ENCODE peak calls at places on chromosomes 7 and 10, in ten cellular contexts. One of them, this sample, is unnamed.

GRCh38 chr7:7108931-7109330 is 73.4 kb upstream of the C1GALT1 start:
- DNase-seq in RWPE2: no peak
- DNase-seq in astrocyte of the spinal cord: no peak
- DNase-seq in heart left ventricle: no peak
- DNase-seq in psoas muscle: no peak
- DNase-seq in IMR-90: no peak
- DNase-seq in natural killer cell: no peak
- DNase-seq in neural crest cell: no peak
- DNase-seq in fibroblast of the aortic adventitia: no peak
- DNase-seq in PC-3: no peak
- DNase-seq in this sample: no peak

GRCh38 chr10:118800920-118801319 is 46.1 kb upstream of the CACUL1 start:
- DNase-seq in RWPE2: no peak
- DNase-seq in astrocyte of the spinal cord: peak
- DNase-seq in heart left ventricle: peak
- DNase-seq in psoas muscle: no peak
- DNase-seq in IMR-90: no peak
- DNase-seq in natural killer cell: no peak
- DNase-seq in neural crest cell: no peak
- DNase-seq in fibroblast of the aortic adventitia: no peak
- DNase-seq in PC-3: peak
- DNase-seq in this sample: no peak

GRCh38 chr7:152899482-152900166 is 140.1 kb downstream of the ACTR3B start:
- DNase-seq in RWPE2: no peak
- DNase-seq in astrocyte of the spinal cord: peak
- DNase-seq in heart left ventricle: peak
- DNase-seq in psoas muscle: peak
- DNase-seq in IMR-90: no peak
- DNase-seq in natural killer cell: no peak
- DNase-seq in neural crest cell: no peak
- DNase-seq in fibroblast of the aortic adventitia: no peak
- DNase-seq in PC-3: peak
- DNase-seq in this sample: no peak

GRCh38 chr7:99209781-99210180 is 1.9 kb upstream of the KPNA7 start:
- DNase-seq in RWPE2: no peak
- DNase-seq in astrocyte of the spinal cord: no peak
- DNase-seq in heart left ventricle: no peak
- DNase-seq in psoas muscle: no peak
- DNase-seq in IMR-90: no peak
- DNase-seq in natural killer cell: no peak
- DNase-seq in neural crest cell: no peak
- DNase-seq in fibroblast of the aortic adventitia: peak
- DNase-seq in PC-3: no peak
- DNase-seq in this sample: no peak

GRCh38 chr7:100803398-100804161 is 23.7 kb downstream of the EPHB4 start:
- DNase-seq in RWPE2: peak
- DNase-seq in astrocyte of the spinal cord: peak
- DNase-seq in heart left ventricle: peak
- DNase-seq in psoas muscle: peak
- DNase-seq in IMR-90: peak
- DNase-seq in natural killer cell: no peak
- DNase-seq in neural crest cell: peak
- DNase-seq in fibroblast of the aortic adventitia: peak
- DNase-seq in PC-3: peak
- DNase-seq in this sample: peak

GRCh38 chr7:151400626-151401315 is 9.1 kb downstream of the WDR86 start:
- DNase-seq in RWPE2: no peak
- DNase-seq in astrocyte of the spinal cord: no peak
- DNase-seq in heart left ventricle: no peak
- DNase-seq in psoas muscle: no peak
- DNase-seq in IMR-90: no peak
- DNase-seq in natural killer cell: no peak
- DNase-seq in neural crest cell: no peak
- DNase-seq in fibroblast of the aortic adventitia: no peak
- DNase-seq in PC-3: no peak
- DNase-seq in this sample: no peak

GRCh38 chr7:151375530-151376217 is 34.1 kb downstream of the NUB1 start:
- DNase-seq in RWPE2: no peak
- DNase-seq in astrocyte of the spinal cord: no peak
- DNase-seq in heart left ventricle: no peak
- DNase-seq in psoas muscle: no peak
- DNase-seq in IMR-90: no peak
- DNase-seq in natural killer cell: no peak
- DNase-seq in neural crest cell: no peak
- DNase-seq in fibroblast of the aortic adventitia: no peak
- DNase-seq in PC-3: no peak
- DNase-seq in this sample: no peak

GRCh38 chr10:108303149-108303548 is 1138.6 kb upstream of the SORCS1 start:
- DNase-seq in RWPE2: no peak
- DNase-seq in astrocyte of the spinal cord: no peak
- DNase-seq in heart left ventricle: no peak
- DNase-seq in psoas muscle: no peak
- DNase-seq in IMR-90: no peak
- DNase-seq in natural killer cell: no peak
- DNase-seq in neural crest cell: no peak
- DNase-seq in fibroblast of the aortic adventitia: peak
- DNase-seq in PC-3: peak
- DNase-seq in this sample: no peak

GRCh38 chr7:53520841-53521240 is 485.4 kb downstream of the POM121L12 start:
- DNase-seq in RWPE2: no peak
- DNase-seq in astrocyte of the spinal cord: no peak
- DNase-seq in heart left ventricle: no peak
- DNase-seq in psoas muscle: no peak
- DNase-seq in IMR-90: no peak
- DNase-seq in natural killer cell: no peak
- DNase-seq in neural crest cell: no peak
- DNase-seq in fibroblast of the aortic adventitia: no peak
- DNase-seq in PC-3: no peak
- DNase-seq in this sample: no peak

GRCh38 chr7:53518319-53518718 is 482.9 kb downstream of the POM121L12 start:
- DNase-seq in RWPE2: no peak
- DNase-seq in astrocyte of the spinal cord: no peak
- DNase-seq in heart left ventricle: no peak
- DNase-seq in psoas muscle: no peak
- DNase-seq in IMR-90: no peak
- DNase-seq in natural killer cell: no peak
- DNase-seq in neural crest cell: no peak
- DNase-seq in fibroblast of the aortic adventitia: no peak
- DNase-seq in PC-3: no peak
- DNase-seq in this sample: no peak

GRCh38 chr7:53521638-53522184 is 486.3 kb downstream of the POM121L12 start:
- DNase-seq in RWPE2: no peak
- DNase-seq in astrocyte of the spinal cord: no peak
- DNase-seq in heart left ventricle: no peak
- DNase-seq in psoas muscle: no peak
- DNase-seq in IMR-90: no peak
- DNase-seq in natural killer cell: no peak
- DNase-seq in neural crest cell: no peak
- DNase-seq in fibroblast of the aortic adventitia: no peak
- DNase-seq in PC-3: no peak
- DNase-seq in this sample: no peak
- TF ChIP-seq CTCF in RWPE2: no peak
- TF ChIP-seq CTCF in astrocyte of the spinal cord: no peak
- TF ChIP-seq CTCF in heart left ventricle: no peak
- TF ChIP-seq CTCF in psoas muscle: no peak
- TF ChIP-seq CTCF in IMR-90: no peak
- TF ChIP-seq CTCF in natural killer cell: no peak
- TF ChIP-seq CTCF in neural crest cell: no peak
- TF ChIP-seq CTCF in fibroblast of the aortic adventitia: no peak
- TF ChIP-seq CTCF in PC-3: no peak
- TF ChIP-seq CTCF in this sample: no peak

GRCh38 chr10:93818086-93818485 is 60.4 kb downstream of the LGI1 start:
- DNase-seq in RWPE2: no peak
- DNase-seq in astrocyte of the spinal cord: no peak
- DNase-seq in heart left ventricle: no peak
- DNase-seq in psoas muscle: no peak
- DNase-seq in IMR-90: no peak
- DNase-seq in natural killer cell: no peak
- DNase-seq in neural crest cell: no peak
- DNase-seq in fibroblast of the aortic adventitia: no peak
- DNase-seq in PC-3: no peak
- DNase-seq in this sample: no peak

GRCh38 chr10:93819520-93819919 is 61.8 kb downstream of the LGI1 start:
- DNase-seq in RWPE2: no peak
- DNase-seq in astrocyte of the spinal cord: no peak
- DNase-seq in heart left ventricle: no peak
- DNase-seq in psoas muscle: no peak
- DNase-seq in IMR-90: no peak
- DNase-seq in natural killer cell: no peak
- DNase-seq in neural crest cell: no peak
- DNase-seq in fibroblast of the aortic adventitia: no peak
- DNase-seq in PC-3: no peak
- DNase-seq in this sample: no peak

GRCh38 chr10:93820434-93820833 is 62.7 kb downstream of the LGI1 start:
- DNase-seq in RWPE2: no peak
- DNase-seq in astrocyte of the spinal cord: no peak
- DNase-seq in heart left ventricle: no peak
- DNase-seq in psoas muscle: no peak
- DNase-seq in IMR-90: no peak
- DNase-seq in natural killer cell: no peak
- DNase-seq in neural crest cell: no peak
- DNase-seq in fibroblast of the aortic adventitia: no peak
- DNase-seq in PC-3: peak
- DNase-seq in this sample: no peak

GRCh38 chr10:93816123-93816747 is 58.5 kb downstream of the LGI1 start:
- DNase-seq in RWPE2: no peak
- DNase-seq in astrocyte of the spinal cord: peak
- DNase-seq in heart left ventricle: peak
- DNase-seq in psoas muscle: peak
- DNase-seq in IMR-90: peak
- DNase-seq in natural killer cell: no peak
- DNase-seq in neural crest cell: peak
- DNase-seq in fibroblast of the aortic adventitia: peak
- DNase-seq in PC-3: peak
- DNase-seq in this sample: peak

DNA sequence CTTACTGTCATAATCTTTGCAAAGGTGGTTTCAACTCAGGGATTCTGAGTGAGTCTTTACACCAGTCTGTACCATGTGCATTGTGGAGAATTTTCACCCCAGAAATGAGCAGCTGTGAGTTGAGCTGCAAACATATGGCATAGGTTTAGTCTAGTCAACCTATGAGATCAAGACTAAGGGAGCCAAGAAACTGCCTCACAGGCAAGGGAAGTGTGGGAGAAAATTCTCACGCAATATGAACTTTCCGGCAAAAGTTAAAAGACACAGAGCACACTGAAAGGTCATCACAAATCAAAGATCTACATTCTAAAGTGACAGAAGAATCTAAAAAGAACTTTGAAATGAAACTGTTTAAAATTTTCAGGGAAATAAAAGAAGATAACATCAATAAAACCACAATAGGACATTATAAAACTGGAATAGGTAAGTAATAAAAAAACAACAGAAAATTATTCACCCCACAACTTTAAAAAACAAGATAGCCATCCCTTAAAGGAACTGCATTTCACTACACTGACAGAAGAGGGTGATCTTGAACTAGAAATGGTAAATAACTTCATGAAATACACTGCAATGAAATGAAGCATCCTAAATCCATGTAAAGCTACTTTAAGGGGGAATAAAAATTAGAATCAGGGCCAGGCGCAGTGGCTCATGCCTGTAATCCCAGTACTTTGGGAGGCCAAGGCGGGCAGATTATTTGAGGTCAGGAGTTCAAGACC is 63.5 kb downstream of the LGI1 start:
- DNase-seq in RWPE2: no peak
- DNase-seq in astrocyte of the spinal cord: peak
- DNase-seq in heart left ventricle: no peak
- DNase-seq in psoas muscle: no peak
- DNase-seq in IMR-90: peak
- DNase-seq in natural killer cell: no peak
- DNase-seq in neural crest cell: no peak
- DNase-seq in fibroblast of the aortic adventitia: peak
- DNase-seq in PC-3: peak
- DNase-seq in this sample: no peak
- TF ChIP-seq CTCF in RWPE2: peak
- TF ChIP-seq CTCF in astrocyte of the spinal cord: peak
- TF ChIP-seq CTCF in heart left ventricle: peak
- TF ChIP-seq CTCF in psoas muscle: peak
- TF ChIP-seq CTCF in IMR-90: peak
- TF ChIP-seq CTCF in natural killer cell: no peak
- TF ChIP-seq CTCF in neural crest cell: peak
- TF ChIP-seq CTCF in fibroblast of the aortic adventitia: peak
- TF ChIP-seq CTCF in PC-3: peak
- TF ChIP-seq CTCF in this sample: peak

DNA sequence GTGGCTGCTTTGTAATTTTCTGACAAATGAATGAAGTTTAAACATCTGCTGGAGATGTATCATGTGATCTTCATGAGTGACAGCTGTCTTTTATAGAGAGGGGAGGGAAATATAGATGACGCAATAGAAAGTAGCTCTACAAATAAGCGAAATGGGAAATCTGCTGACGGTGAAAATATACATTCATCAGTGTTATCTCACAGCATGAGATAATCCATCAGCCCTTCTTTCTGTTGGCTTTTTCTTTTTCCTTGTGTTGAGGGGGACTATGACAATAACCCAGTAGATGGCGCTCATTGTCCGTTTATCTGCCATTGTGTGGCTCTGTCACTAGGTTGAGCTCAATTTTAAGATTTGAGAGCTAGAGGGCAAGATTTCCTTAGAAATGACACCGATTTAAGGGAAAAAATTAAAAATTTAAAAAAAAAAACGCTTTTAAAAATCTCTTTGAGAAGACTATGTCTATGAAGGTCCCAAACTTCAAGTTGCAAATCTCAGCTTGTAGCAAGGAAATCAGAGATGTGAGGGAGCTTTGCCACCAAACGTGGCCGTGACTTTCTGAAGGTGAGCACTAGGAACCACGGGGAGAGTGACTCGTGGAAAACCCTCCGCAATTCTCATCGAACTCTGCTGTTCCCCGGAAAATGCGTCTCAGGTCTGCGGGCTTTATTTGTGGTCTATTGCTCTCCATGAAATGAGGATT is 114.6 kb upstream of the SFMBT2 start:
- DNase-seq in RWPE2: no peak
- DNase-seq in astrocyte of the spinal cord: peak
- DNase-seq in heart left ventricle: peak
- DNase-seq in psoas muscle: no peak
- DNase-seq in IMR-90: peak
- DNase-seq in natural killer cell: no peak
- DNase-seq in neural crest cell: peak
- DNase-seq in fibroblast of the aortic adventitia: peak
- DNase-seq in PC-3: peak
- DNase-seq in this sample: peak
- TF ChIP-seq CTCF in RWPE2: peak
- TF ChIP-seq CTCF in astrocyte of the spinal cord: peak
- TF ChIP-seq CTCF in heart left ventricle: peak
- TF ChIP-seq CTCF in psoas muscle: peak
- TF ChIP-seq CTCF in IMR-90: peak
- TF ChIP-seq CTCF in natural killer cell: peak
- TF ChIP-seq CTCF in neural crest cell: peak
- TF ChIP-seq CTCF in fibroblast of the aortic adventitia: peak
- TF ChIP-seq CTCF in PC-3: peak
- TF ChIP-seq CTCF in this sample: peak

DNA sequence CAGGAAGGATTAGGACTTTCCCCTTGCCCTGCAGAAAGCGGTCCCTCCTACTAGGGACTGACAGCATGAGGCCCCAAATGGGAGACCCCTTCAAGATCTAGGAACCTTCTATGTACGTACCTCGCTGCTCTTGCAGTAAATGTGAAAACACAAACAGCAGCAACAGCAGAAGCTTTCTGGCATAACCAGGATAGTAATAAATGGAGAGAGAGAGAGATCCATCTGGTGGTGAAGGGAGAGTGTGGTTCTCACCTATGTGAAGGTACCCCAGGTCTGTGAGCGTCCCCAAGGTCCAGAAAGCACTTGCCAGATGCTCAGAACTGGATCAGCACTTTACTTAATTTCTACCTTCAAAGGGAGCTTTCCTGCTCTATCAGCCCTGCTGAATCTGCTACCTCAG is 592.7 kb downstream of the PARD3 start:
- DNase-seq in RWPE2: no peak
- DNase-seq in astrocyte of the spinal cord: no peak
- DNase-seq in heart left ventricle: no peak
- DNase-seq in psoas muscle: no peak
- DNase-seq in IMR-90: no peak
- DNase-seq in natural killer cell: no peak
- DNase-seq in neural crest cell: no peak
- DNase-seq in fibroblast of the aortic adventitia: no peak
- DNase-seq in PC-3: peak
- DNase-seq in this sample: no peak
- TF ChIP-seq CTCF in RWPE2: no peak
- TF ChIP-seq CTCF in astrocyte of the spinal cord: no peak
- TF ChIP-seq CTCF in heart left ventricle: no peak
- TF ChIP-seq CTCF in psoas muscle: no peak
- TF ChIP-seq CTCF in IMR-90: no peak
- TF ChIP-seq CTCF in natural killer cell: no peak
- TF ChIP-seq CTCF in neural crest cell: no peak
- TF ChIP-seq CTCF in fibroblast of the aortic adventitia: no peak
- TF ChIP-seq CTCF in PC-3: peak
- TF ChIP-seq CTCF in this sample: no peak